ENCODE peak calls at places on chromosomes 5 and 9, in nine cellular contexts. X, S, C, Z, O, V, T, B and G are unnamed samples.

GRCh38 chr5:3353561-3353960 is 242.1 kb upstream of the IRX1 start:
- DNase-seq in X (no peak), S (no peak), C (no peak), Z (no peak), O (no peak), V (peak; percentile 22), T (no peak), B (no peak), G (no peak)

GRCh38 chr5:93622240-93622885 is 39.3 kb downstream of the NR2F1 start:
- DNase-seq in X (no peak), S (peak; percentile 82), C (no peak), Z (no peak), O (no peak), V (peak; percentile 57), T (no peak), B (no peak), G (peak; percentile 39)

GRCh38 chr5:72618699-72619098 is 111.5 kb upstream of the ZNF366 start:
- DNase-seq in X (no peak), S (peak; percentile 21), C (no peak), Z (no peak), O (no peak), V (no peak), T (no peak), B (no peak), G (no peak)

GRCh38 chr5:154135125-154135524 is 55.4 kb upstream of the GALNT10 start:
- DNase-seq in X (no peak), S (no peak), C (no peak), Z (no peak), O (no peak), V (no peak), T (no peak), B (no peak), G (no peak)

GRCh38 chr5:33891731-33892418 is at the start of gene ADAMTS12:
- DNase-seq in X (peak; percentile 50), S (peak; percentile 63), C (peak; percentile 73), Z (peak; percentile 82), O (no peak), V (peak; percentile 84), T (peak; percentile 26), B (no peak), G (no peak)

GRCh38 chr5:75510417-75510835 is 1.0 kb downstream of the CERT1 start:
- DNase-seq in X (peak; percentile 60), S (peak; percentile 34), C (no peak), Z (no peak), O (no peak), V (no peak), T (peak; percentile 24), B (no peak), G (no peak)

GRCh38 chr9:33172256-33172678 is 5.1 kb upstream of the B4GALT1 start:
- DNase-seq in X (no peak), S (no peak), C (no peak), Z (no peak), O (no peak), V (peak; percentile 60), T (no peak), B (no peak), G (no peak)

GRCh38 chr9:106868565-106868964 is 5.6 kb downstream of the ZNF462 start:
- DNase-seq in X (peak; percentile 37), S (no peak), C (no peak), Z (no peak), O (no peak), V (no peak), T (no peak), B (no peak), G (no peak)

GRCh38 chr9:94449486-94449885 is 105.4 kb upstream of the PCAT7 start:
- DNase-seq in X (no peak), S (no peak), C (no peak), Z (no peak), O (no peak), V (no peak), T (no peak), B (no peak), G (no peak)

GRCh38 chr9:105760053-105760452 is 65.7 kb downstream of the TMEM38B start:
- DNase-seq in X (no peak), S (no peak), C (no peak), Z (no peak), O (no peak), V (no peak), T (no peak), B (no peak), G (no peak)

GRCh38 chr5:60801406-60802090 is 42.5 kb downstream of the ELOVL7 start:
- DNase-seq in X (no peak), S (no peak), C (no peak), Z (no peak), O (no peak), V (no peak), T (no peak), B (no peak), G (no peak)

GRCh38 chr5:131659290-131659689 is 24.3 kb upstream of the RAPGEF6 start:
- DNase-seq in X (no peak), S (no peak), C (no peak), Z (no peak), O (no peak), V (no peak), T (no peak), B (no peak), G (no peak)

GRCh38 chr5:151740336-151740942 is 18.0 kb downstream of the ATOX1 start:
- DNase-seq in X (peak; percentile 75), S (peak; percentile 83), C (peak; percentile 87), Z (peak; percentile 62), O (no peak), V (peak; percentile 85), T (peak; percentile 74), B (no peak), G (peak; percentile 63)

GRCh38 chr9:131633491-131634031 is 88.2 kb downstream of the PRRT1B start:
- DNase-seq in X (no peak), S (no peak), C (no peak), Z (no peak), O (no peak), V (no peak), T (no peak), B (no peak), G (no peak)

GRCh38 chr5:38803246-38803645 is 42.6 kb upstream of the OSMR start:
- DNase-seq in X (no peak), S (no peak), C (no peak), Z (no peak), O (no peak), V (no peak), T (no peak), B (no peak), G (no peak)

GRCh38 chr5:23507278-23507685 is at the start of gene PRDM9:
- DNase-seq in X (peak; percentile 64), S (no peak), C (no peak), Z (no peak), O (no peak), V (peak; percentile 62), T (peak; percentile 85), B (no peak), G (peak; percentile 22)